ENCODE peak calls at places on chromosomes 12 and 14, in eight cellular contexts. P, G, K, A, O, V, E and M are unnamed samples.

GRCh38 chr14:64765740-64766302 is 61.6 kb downstream of the PLEKHG3 start:
- DNase-seq in E (no peak), A (no peak), G (no peak), K (no peak), V (no peak), O (no peak), P (no peak), M (no peak)

GRCh38 chr14:75442642-75443041 is 14.8 kb downstream of the JDP2 start:
- DNase-seq in O (no peak), V (no peak), G (no peak), K (no peak), A (no peak), P (no peak), E (no peak), M (no peak)

GRCh38 chr12:9756756-9757155 is 3.9 kb downstream of the CD69 start:
- DNase-seq in G (no peak), K (no peak), O (no peak), E (no peak), V (no peak), P (no peak), A (no peak), M (no peak)

GRCh38 chr12:130555628-130556485 is 160.2 kb downstream of the RIMBP2 start:
- DNase-seq in A (no peak), E (no peak), K (no peak), O (no peak), G (no peak), V (no peak), P (no peak), M (no peak)

GRCh38 chr14:91098591-91098990 is 15.3 kb upstream of the DGLUCY start:
- DNase-seq in V (no peak), K (no peak), E (no peak), O (no peak), A (no peak), G (no peak), P (no peak), M (no peak)

GRCh38 chr12:3881208-3881980 is 8.2 kb upstream of the PARP11 start:
- DNase-seq in V (no peak), K (no peak), G (no peak), P (no peak), A (no peak), O (no peak), E (no peak), M (no peak)

GRCh38 chr12:40010899-40011774 is 94.7 kb downstream of the SLC2A13 start:
- DNase-seq in V (peak; percentile 66), O (no peak), E (no peak), P (peak; percentile 63), K (no peak), A (peak; percentile 36), G (peak; percentile 24), M (peak; percentile 40)

GRCh38 chr12:47082963-47083621 is 3.3 kb upstream of the AMIGO2 start:
- DNase-seq in E (peak; percentile 91), P (no peak), K (no peak), V (no peak), O (no peak), A (peak; percentile 57), G (no peak), M (no peak)

GRCh38 chr12:2691340-2692111 is 103.2 kb upstream of the FKBP4 start:
- DNase-seq in K (no peak), G (no peak), E (no peak), V (no peak), P (peak; percentile 45), O (peak; percentile 62), A (no peak), M (peak; percentile 33)

GRCh38 chr14:103213331-103213730 is 90.1 kb downstream of the TNFAIP2 start:
- DNase-seq in A (no peak), G (no peak), P (no peak), O (no peak), E (no peak), K (no peak), V (no peak), M (no peak)

GRCh38 chr12:51520576-51521325 is 70.3 kb upstream of the SCN8A start:
- DNase-seq in O (no peak), G (no peak), P (no peak), A (no peak), K (no peak), E (no peak), V (no peak), M (no peak)

GRCh38 chr12:51522696-51523095 is 68.3 kb upstream of the SCN8A start:
- DNase-seq in A (no peak), G (no peak), V (no peak), P (no peak), O (no peak), K (no peak), E (no peak), M (no peak)

GRCh38 chr12:51524386-51524901 is 66.6 kb upstream of the SCN8A start:
- DNase-seq in A (no peak), E (no peak), P (no peak), G (no peak), O (no peak), V (no peak), K (no peak), M (no peak)

GRCh38 chr12:51519755-51520154 is 71.3 kb upstream of the SCN8A start:
- DNase-seq in A (no peak), O (no peak), V (no peak), K (no peak), G (no peak), E (no peak), P (no peak), M (no peak)

DNA sequence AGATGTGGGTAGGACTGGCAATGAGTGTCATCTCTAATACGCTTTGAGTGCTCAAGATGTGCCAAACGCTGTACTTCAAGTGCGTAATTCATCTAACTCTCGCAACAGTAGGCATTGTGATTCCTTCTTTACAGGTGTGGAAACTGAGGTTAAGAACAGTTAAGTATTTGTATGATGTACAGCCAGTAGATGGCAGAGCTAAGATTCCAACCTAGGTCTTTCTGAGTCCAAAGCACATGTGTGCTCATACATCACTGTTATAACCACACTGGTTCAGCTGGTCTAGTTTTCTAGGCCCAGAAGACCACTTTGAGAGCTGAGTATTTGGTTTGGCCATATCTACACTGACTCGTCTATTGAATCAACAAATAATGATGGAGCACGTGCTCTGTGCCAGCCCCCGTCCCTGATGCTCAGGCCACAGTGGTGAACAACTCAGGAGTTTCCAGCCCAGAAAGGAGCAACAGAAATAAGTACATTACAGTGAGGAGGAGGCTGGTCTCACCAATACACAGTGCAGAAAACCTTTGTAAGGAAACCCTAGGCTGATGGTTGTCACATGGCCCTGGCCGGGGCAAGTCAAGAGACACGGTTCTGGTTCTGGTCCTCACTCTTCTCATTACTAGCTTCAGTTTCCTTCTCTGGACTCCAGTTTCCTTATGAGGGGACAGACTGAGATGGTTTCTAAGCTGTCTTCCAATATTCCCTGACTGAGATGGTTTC is 69.3 kb upstream of the SCN8A start:
- DNase-seq in E (no peak), G (no peak), O (no peak), A (no peak), K (no peak), P (no peak), V (no peak), M (no peak)
- TF ChIP-seq CTCF in E (peak; percentile 16), G (no peak), O (no peak), A (peak; percentile 16), K (no peak), P (no peak), V (no peak), M (no peak)

GRCh38 chr12:17810399-17810798 is 279.6 kb downstream of the RERGL start:
- DNase-seq in V (no peak), K (no peak), P (no peak), A (no peak), E (no peak), O (no peak), G (no peak), M (no peak)

DNA sequence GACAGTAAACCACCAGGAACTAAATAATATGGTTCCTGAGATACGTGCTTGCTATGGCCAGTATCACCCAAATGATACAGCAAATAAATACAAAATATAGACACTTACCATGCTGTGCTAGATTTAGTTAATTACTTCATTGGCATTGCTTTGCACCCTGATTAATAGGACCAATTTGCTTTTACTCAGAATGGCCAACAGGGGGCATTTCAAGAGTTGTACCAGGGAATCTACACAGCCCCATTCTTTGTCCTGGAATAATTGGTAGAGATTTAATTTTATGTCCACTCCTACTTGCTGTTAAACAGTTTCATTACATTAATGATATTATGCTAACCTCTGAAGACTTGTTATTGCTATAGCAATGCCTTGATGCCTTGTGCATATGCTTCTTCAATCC is 280.8 kb downstream of the RERGL start:
- DNase-seq in E (no peak), A (no peak), P (no peak), K (no peak), O (no peak), V (no peak), G (no peak), M (no peak)
- TF ChIP-seq CTCF in E (no peak), A (no peak), P (no peak), K (no peak), O (peak; percentile 36), V (no peak), G (no peak), M (peak; percentile 33)

DNA sequence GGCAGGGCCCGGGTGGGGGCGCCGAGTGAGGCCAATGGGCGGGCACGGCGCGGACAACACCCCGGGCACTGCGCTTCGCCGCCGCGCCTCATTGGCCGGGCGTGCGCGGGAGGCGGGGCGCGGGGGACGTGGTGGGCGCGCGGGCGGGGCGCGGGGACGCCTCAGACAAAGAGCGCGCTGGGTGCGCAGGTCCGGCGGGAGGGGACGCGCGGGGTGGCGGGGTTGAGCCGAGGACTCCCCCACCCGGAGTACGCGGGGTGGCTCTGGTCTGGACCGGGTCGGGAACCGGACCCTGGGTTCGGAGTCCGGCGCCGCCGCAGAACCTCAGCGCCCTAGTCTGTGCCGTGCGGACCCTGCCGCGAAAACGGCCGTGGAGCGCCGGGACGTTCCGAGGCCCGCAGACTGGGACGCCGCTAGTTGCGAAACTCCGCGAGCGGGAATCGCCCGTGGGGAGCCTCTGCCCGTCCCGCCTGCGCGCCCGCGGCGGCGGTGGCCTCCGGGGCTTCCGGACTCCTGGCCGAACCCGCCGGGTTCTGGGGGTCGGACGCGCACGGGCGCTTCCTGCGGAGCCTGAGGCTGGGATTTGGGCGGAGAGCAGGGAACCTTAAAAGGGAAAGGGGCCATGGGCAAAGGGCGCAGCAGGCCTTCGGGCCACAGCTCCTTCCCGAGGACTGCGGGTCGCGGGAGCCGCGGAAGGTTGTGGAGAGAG is 416 bp upstream of the SLC25A29 start:
- DNase-seq in E (peak; percentile 18), V (peak; percentile 86), O (peak; percentile 83), A (no peak), K (peak; percentile 77), P (peak; percentile 89), G (peak; percentile 78), M (peak; percentile 84)
- TF ChIP-seq CTCF in E (no peak), V (no peak), O (no peak), A (no peak), K (no peak), P (no peak), G (no peak), M (no peak)

GRCh38 chr14:30340495-30340894 is 218.5 kb upstream of the G2E3 start:
- DNase-seq in A (no peak), V (no peak), K (no peak), G (no peak), E (no peak), P (no peak), O (no peak), M (no peak)

GRCh38 chr14:30333934-30334333 is 225.0 kb upstream of the G2E3 start:
- DNase-seq in P (no peak), K (no peak), O (no peak), A (no peak), G (no peak), E (no peak), V (no peak), M (no peak)

GRCh38 chr14:30339311-30339901 is 219.6 kb upstream of the G2E3 start:
- DNase-seq in V (no peak), O (no peak), E (no peak), A (no peak), P (no peak), K (no peak), G (no peak), M (no peak)

GRCh38 chr14:30332374-30332773 is 226.6 kb upstream of the G2E3 start:
- DNase-seq in V (no peak), O (no peak), G (no peak), K (no peak), A (no peak), P (no peak), E (no peak), M (no peak)

GRCh38 chr14:30337456-30337855 is 221.5 kb upstream of the G2E3 start:
- DNase-seq in V (no peak), E (no peak), G (no peak), O (no peak), K (no peak), P (no peak), A (no peak), M (no peak)
- TF ChIP-seq CTCF in V (no peak), E (no peak), G (no peak), O (no peak), K (no peak), P (no peak), A (no peak), M (no peak)